ENCODE peak calls at places on chromosomes 11 and 22, in six cellular contexts. E is amniotic stem cell; V is fibroblast of lung; D is stimulated activated CD8-positive, alpha-beta memory T cell treated with anti-CD3 and anti-CD28 coated beads, Interleukin-2, amount 100 ng/mL, for 48 hours; W is GDM1; L is COR-L47. Z is an unnamed sample.

GRCh38 chr22:26894766-26895485 is 237.5 kb downstream of the MIAT start:
- DNase-seq in E (peak), V (peak), D (no peak), W (no peak), L (no peak), Z (no peak)

GRCh38 chr11:120228794-120229384 is 11.1 kb upstream of the POU2F3 start:
- DNase-seq in E (no peak), V (no peak), D (no peak), W (no peak), L (no peak), Z (no peak)

GRCh38 chr11:72179049-72179803 is 12.7 kb upstream of the FOLR1 start:
- DNase-seq in E (no peak), V (no peak), D (no peak), W (no peak), L (no peak), Z (no peak)

GRCh38 chr11:108559340-108559739 is 34.2 kb downstream of the EXPH5 start:
- DNase-seq in E (peak), V (peak), D (no peak), W (no peak), L (no peak), Z (no peak)

GRCh38 chr11:95375881-95376280 is 144.9 kb upstream of the SESN3 start:
- DNase-seq in E (peak), V (peak), D (no peak), W (no peak), L (no peak), Z (no peak)

GRCh38 chr11:113203332-113203731 is 111.1 kb upstream of the TTC12 start:
- DNase-seq in E (no peak), V (no peak), D (no peak), W (no peak), L (no peak), Z (no peak)

GRCh38 chr11:23746896-23747295 is 750.0 kb upstream of the LUZP2 start:
- DNase-seq in E (no peak), V (no peak), D (no peak), W (no peak), L (no peak), Z (no peak)

GRCh38 chr11:65946655-65947054 is 1.4 kb downstream of the TSGA10IP start:
- DNase-seq in E (no peak), V (no peak), D (no peak), W (no peak), L (no peak), Z (no peak)

GRCh38 chr22:31451709-31452571 is 37.7 kb downstream of the EIF4ENIF1 start:
- DNase-seq in E (peak), V (peak), D (no peak), W (peak), L (peak), Z (no peak)

GRCh38 chr11:60872124-60872951 is 5.0 kb downstream of the ZP1 start:
- DNase-seq in E (no peak), V (peak), D (no peak), W (no peak), L (no peak), Z (no peak)

GRCh38 chr11:132719684-132720083 is 812.6 kb downstream of the OPCML start:
- DNase-seq in E (no peak), V (peak), D (no peak), W (no peak), L (no peak), Z (no peak)

GRCh38 chr11:130159657-130160459 is at the start of gene ST14:
- DNase-seq in E (no peak), V (no peak), D (no peak), W (no peak), L (peak), Z (no peak)

GRCh38 chr22:36641902-36642640 is 61.5 kb downstream of the CACNG2 start:
- DNase-seq in E (no peak), V (peak), D (no peak), W (no peak), L (peak), Z (no peak)

GRCh38 chr22:34111210-34111824 is 191.0 kb upstream of the LARGE1 start:
- DNase-seq in E (no peak), V (no peak), D (peak), W (no peak), L (no peak), Z (peak)

GRCh38 chr11:111719379-111719778 is 46.8 kb downstream of the PPP2R1B start:
- DNase-seq in E (no peak), V (peak), D (no peak), W (no peak), L (no peak), Z (no peak)

GRCh38 chr11:112837162-112837826 is 123.9 kb upstream of the NCAM1 start:
- DNase-seq in E (no peak), V (no peak), D (no peak), W (no peak), L (no peak), Z (no peak)

GRCh38 chr11:29282088-29282487 is 734.7 kb downstream of the KCNA4 start:
- DNase-seq in E (peak), V (peak), D (no peak), W (no peak), L (no peak), Z (no peak)